ENCODE peak calls at places on chromosomes 5 and 9, in six cellular contexts. One of them, this sample, is unnamed. For H3K27me3 and H3K4me1, the result is how much of the 10 kb centered on the place peaks cover.

GRCh38 chr9:26326473-26327044 is 566.0 kb downstream of the CAAP1 start:
- DNase-seq in stomach: no peak
- DNase-seq in HCT116: peak
- DNase-seq in HepG2: peak
- DNase-seq in H9: peak
- DNase-seq in psoas muscle: no peak
- DNase-seq in this sample: peak

GRCh38 chr5:43401827-43402226 is 10.4 kb downstream of the CCL28 start:
- DNase-seq in stomach: no peak
- DNase-seq in HCT116: peak
- DNase-seq in HepG2: peak
- DNase-seq in H9: peak
- DNase-seq in psoas muscle: no peak
- DNase-seq in this sample: no peak

GRCh38 chr9:75106856-75107255 is 18.5 kb downstream of the OSTF1 start:
- DNase-seq in stomach: no peak
- DNase-seq in HCT116: no peak
- DNase-seq in HepG2: no peak
- DNase-seq in H9: no peak
- DNase-seq in psoas muscle: no peak
- DNase-seq in this sample: no peak

GRCh38 chr9:94576131-94576530 is 17.5 kb downstream of the FBP2 start:
- DNase-seq in stomach: no peak
- DNase-seq in HCT116: no peak
- DNase-seq in HepG2: no peak
- DNase-seq in H9: no peak
- DNase-seq in psoas muscle: no peak
- DNase-seq in this sample: no peak

GRCh38 chr5:176809544-176810083 is 745 bp upstream of the UNC5A start:
- DNase-seq in stomach: no peak
- DNase-seq in HCT116: no peak
- DNase-seq in HepG2: no peak
- DNase-seq in H9: peak
- DNase-seq in psoas muscle: no peak
- DNase-seq in this sample: no peak

GRCh38 chr9:116166713-116167112 is 13.1 kb downstream of the PAPPA start:
- DNase-seq in stomach: no peak
- DNase-seq in HCT116: no peak
- DNase-seq in HepG2: no peak
- DNase-seq in H9: no peak
- DNase-seq in psoas muscle: no peak
- DNase-seq in this sample: no peak

GRCh38 chr9:78029601-78030552 is 1.7 kb downstream of the GNAQ start:
- DNase-seq in stomach: no peak
- DNase-seq in HCT116: no peak
- DNase-seq in HepG2: no peak
- DNase-seq in H9: peak
- DNase-seq in psoas muscle: peak
- DNase-seq in this sample: peak

GRCh38 chr5:72871358-72872024 is 55.0 kb downstream of the TNPO1 start:
- DNase-seq in stomach: no peak
- DNase-seq in HCT116: no peak
- DNase-seq in HepG2: no peak
- DNase-seq in H9: no peak
- DNase-seq in psoas muscle: no peak
- DNase-seq in this sample: no peak

GRCh38 chr9:121652037-121652837 is 803 bp downstream of the DAB2IP start:
- DNase-seq in stomach: peak
- DNase-seq in HCT116: no peak
- DNase-seq in HepG2: no peak
- DNase-seq in H9: peak
- DNase-seq in psoas muscle: peak
- DNase-seq in this sample: no peak

GRCh38 chr5:118249386-118249785 is 739.0 kb downstream of the DTWD2 start:
- DNase-seq in stomach: no peak
- DNase-seq in HCT116: no peak
- DNase-seq in HepG2: no peak
- DNase-seq in H9: no peak
- DNase-seq in psoas muscle: no peak
- DNase-seq in this sample: no peak

GRCh38 chr9:35001803-35002502 is 12.4 kb downstream of the DNAJB5 start:
- DNase-seq in stomach: no peak
- DNase-seq in HCT116: no peak
- DNase-seq in HepG2: no peak
- DNase-seq in H9: no peak
- DNase-seq in psoas muscle: no peak
- DNase-seq in this sample: peak

GRCh38 chr5:179422840-179423523 is 77.7 kb upstream of the ADAMTS2 start:
- DNase-seq in stomach: no peak
- DNase-seq in HCT116: no peak
- DNase-seq in HepG2: no peak
- DNase-seq in H9: no peak
- DNase-seq in psoas muscle: no peak
- DNase-seq in this sample: no peak

DNA sequence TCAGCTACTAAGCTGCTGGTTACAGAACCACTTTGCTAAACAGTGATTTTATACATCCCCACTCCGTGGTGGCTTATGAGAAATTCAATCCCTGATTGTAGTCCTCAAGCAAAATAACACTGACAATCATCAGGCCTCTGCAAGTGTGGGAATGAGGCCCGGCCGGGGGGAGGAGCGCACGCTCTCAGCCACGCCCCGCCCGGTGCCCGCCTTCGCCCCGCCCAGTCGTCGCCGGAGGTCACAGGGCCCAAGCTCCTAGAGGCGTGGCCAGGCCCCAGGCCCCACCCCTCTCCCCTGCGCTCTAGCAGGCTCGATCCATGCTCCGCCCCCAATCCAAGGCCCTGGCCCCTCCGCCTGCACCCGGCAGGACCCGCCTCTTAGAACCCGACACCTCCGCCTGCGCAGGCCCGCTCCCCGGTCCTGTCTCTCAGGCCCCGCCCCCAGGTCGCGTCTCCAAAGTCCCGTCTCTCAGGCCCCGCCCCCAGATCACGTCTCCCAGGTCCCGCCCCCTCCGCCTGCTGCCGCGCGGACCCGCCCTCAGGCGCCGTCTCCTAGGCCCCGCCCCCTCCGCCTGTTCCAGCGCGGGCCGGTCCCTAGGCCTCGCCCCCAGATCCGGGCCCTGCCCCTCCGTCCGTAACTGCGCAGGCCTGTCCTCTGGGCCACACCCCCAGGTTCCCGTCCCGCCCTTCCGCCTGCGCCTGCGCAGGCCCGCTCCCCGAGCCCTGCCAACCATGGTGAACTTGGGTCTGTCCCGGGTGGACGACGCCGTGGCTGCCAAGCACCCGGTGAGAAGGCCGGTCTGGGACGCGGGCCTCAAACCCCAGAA is at the start of gene TMEM141:
- DNase-seq in stomach: peak
- DNase-seq in HCT116: peak
- DNase-seq in HepG2: peak
- DNase-seq in H9: peak
- DNase-seq in psoas muscle: peak
- DNase-seq in this sample: peak
- TF ChIP-seq CTCF in stomach: no peak
- TF ChIP-seq CTCF in HCT116: no peak
- TF ChIP-seq CTCF in HepG2: no peak
- TF ChIP-seq CTCF in H9: no peak
- TF ChIP-seq CTCF in psoas muscle: no peak
- TF ChIP-seq CTCF in this sample: no peak

GRCh38 chr5:168752416-168753190 is 173.4 kb upstream of the PANK3 start:
- DNase-seq in stomach: no peak
- DNase-seq in HCT116: no peak
- DNase-seq in HepG2: no peak
- DNase-seq in H9: no peak
- DNase-seq in psoas muscle: no peak
- DNase-seq in this sample: no peak

GRCh38 chr5:168753691-168754254 is 174.6 kb upstream of the PANK3 start:
- DNase-seq in stomach: no peak
- DNase-seq in HCT116: no peak
- DNase-seq in HepG2: no peak
- DNase-seq in H9: no peak
- DNase-seq in psoas muscle: no peak
- DNase-seq in this sample: no peak

GRCh38 chr5:168752012-168752411 is 172.8 kb upstream of the PANK3 start:
- DNase-seq in stomach: no peak
- DNase-seq in HCT116: no peak
- DNase-seq in HepG2: no peak
- DNase-seq in H9: no peak
- DNase-seq in psoas muscle: no peak
- DNase-seq in this sample: no peak

GRCh38 chr5:168755548-168756093 is 176.5 kb upstream of the PANK3 start:
- DNase-seq in stomach: no peak
- DNase-seq in HCT116: no peak
- DNase-seq in HepG2: no peak
- DNase-seq in H9: no peak
- DNase-seq in psoas muscle: no peak
- DNase-seq in this sample: no peak

DNA sequence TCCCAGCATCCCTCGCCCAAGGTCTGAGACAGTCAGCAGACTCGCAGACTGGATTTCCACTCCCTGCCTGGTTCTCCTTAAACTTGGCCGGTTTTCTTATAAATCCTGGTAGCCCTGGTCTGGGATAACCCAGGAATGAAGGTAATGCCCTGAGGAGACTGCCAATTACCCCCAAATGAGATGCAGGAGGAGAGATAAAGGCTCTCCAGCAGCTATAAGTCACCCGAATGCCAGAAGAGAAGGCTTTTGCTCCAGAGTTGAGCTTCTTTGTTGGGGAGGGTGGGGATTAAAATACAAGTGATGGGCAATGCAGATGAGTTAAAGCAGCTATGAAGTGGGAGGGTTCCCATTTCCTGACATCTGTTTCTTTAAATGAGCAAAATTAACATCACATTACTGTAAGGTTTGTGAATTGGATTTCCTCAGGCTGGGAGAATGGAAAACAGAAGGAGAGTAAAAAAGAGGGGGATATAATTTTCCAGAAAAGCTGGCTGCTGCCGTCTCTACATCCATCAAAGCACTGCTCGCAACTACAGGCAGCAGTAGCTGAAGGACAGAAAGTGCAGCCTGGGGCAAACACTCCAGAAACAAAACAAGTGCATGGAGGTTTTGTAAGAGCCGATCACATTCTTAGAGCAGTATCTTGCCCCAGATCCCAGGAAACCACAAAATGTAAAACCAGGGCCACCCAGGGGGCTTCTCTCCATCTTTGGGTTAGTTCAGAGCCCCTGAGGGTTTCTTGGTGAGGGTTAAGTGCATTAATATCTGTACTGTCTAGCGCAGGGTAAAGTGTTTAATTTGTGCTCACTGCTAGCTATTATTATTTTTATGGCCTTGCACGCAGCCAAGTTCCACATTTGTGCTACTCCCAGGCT is 177.6 kb upstream of the PANK3 start:
- DNase-seq in stomach: no peak
- DNase-seq in HCT116: no peak
- DNase-seq in HepG2: no peak
- DNase-seq in H9: no peak
- DNase-seq in psoas muscle: no peak
- DNase-seq in this sample: no peak
- H3K27me3 ChIP-seq in stomach: under half
- H3K27me3 ChIP-seq in HCT116: under half
- H3K27me3 ChIP-seq in HepG2: under half
- H3K27me3 ChIP-seq in H9: under half
- H3K27me3 ChIP-seq in psoas muscle: under half
- H3K27me3 ChIP-seq in this sample: under half

GRCh38 chr5:95986937-95987520 is 25.4 kb upstream of the ELL2 start:
- DNase-seq in stomach: no peak
- DNase-seq in HCT116: no peak
- DNase-seq in HepG2: peak
- DNase-seq in H9: no peak
- DNase-seq in psoas muscle: no peak
- DNase-seq in this sample: no peak

GRCh38 chr5:95988877-95989276 is 27.2 kb upstream of the ELL2 start:
- DNase-seq in stomach: no peak
- DNase-seq in HCT116: no peak
- DNase-seq in HepG2: peak
- DNase-seq in H9: no peak
- DNase-seq in psoas muscle: no peak
- DNase-seq in this sample: no peak

GRCh38 chr5:95988094-95988493 is 26.4 kb upstream of the ELL2 start:
- DNase-seq in stomach: no peak
- DNase-seq in HCT116: no peak
- DNase-seq in HepG2: peak
- DNase-seq in H9: no peak
- DNase-seq in psoas muscle: no peak
- DNase-seq in this sample: no peak

GRCh38 chr5:95986001-95986400 is 24.4 kb upstream of the ELL2 start:
- DNase-seq in stomach: no peak
- DNase-seq in HCT116: no peak
- DNase-seq in HepG2: no peak
- DNase-seq in H9: no peak
- DNase-seq in psoas muscle: no peak
- DNase-seq in this sample: no peak

GRCh38 chr5:95989283-95990048 is 27.8 kb upstream of the ELL2 start:
- DNase-seq in stomach: no peak
- DNase-seq in HCT116: no peak
- DNase-seq in HepG2: no peak
- DNase-seq in H9: no peak
- DNase-seq in psoas muscle: no peak
- DNase-seq in this sample: no peak
- H3K4me1 ChIP-seq in stomach: under half
- H3K4me1 ChIP-seq in HCT116: under half
- H3K4me1 ChIP-seq in HepG2: half or more
- H3K4me1 ChIP-seq in H9: under half
- H3K4me1 ChIP-seq in psoas muscle: under half
- H3K4me1 ChIP-seq in this sample: under half

GRCh38 chr5:34959323-34959722 is 30.0 kb downstream of the DNAJC21 start:
- DNase-seq in stomach: no peak
- DNase-seq in HCT116: no peak
- DNase-seq in HepG2: no peak
- DNase-seq in H9: no peak
- DNase-seq in psoas muscle: no peak
- DNase-seq in this sample: no peak

GRCh38 chr5:34957299-34957698 is 27.9 kb downstream of the DNAJC21 start:
- DNase-seq in stomach: no peak
- DNase-seq in HCT116: no peak
- DNase-seq in HepG2: no peak
- DNase-seq in H9: no peak
- DNase-seq in psoas muscle: no peak
- DNase-seq in this sample: no peak

DNA sequence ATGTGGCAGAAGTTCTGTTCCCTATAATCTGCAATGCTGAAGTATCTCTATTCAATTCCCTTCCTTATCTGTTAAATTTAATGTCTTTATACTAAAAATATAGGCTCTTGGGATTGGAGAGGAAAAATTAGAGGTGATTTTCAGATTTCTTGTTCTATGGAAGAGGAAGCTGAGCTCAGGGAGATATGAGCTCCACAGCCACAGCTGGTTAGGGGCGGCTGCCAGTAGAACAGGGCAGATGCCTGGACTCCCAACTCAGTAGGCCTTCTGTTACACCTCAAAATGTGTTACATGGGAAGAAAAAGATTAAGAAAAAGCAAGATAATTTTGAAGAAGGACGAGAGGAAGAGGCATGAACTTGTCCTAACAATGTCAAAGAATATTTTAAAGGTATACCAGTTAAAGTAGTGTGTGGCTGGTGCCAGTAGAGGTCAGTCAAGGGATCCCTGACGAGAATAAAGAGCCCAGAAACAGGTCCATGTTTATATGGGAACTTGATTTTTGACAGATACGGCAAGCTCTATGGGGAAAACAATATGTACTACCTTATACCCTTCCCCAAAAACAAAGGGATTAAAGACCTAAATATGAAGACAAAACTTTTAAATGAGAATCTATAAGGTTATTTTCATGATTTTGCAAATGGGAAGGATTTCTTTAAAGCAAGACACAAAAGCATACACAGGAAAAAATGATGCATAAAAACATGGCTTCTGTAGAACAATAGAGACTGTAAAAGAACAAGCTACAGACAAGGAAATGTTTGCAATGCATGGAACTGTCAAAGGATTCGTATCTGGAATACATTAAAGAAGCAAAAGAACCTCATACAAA is 28.7 kb downstream of the DNAJC21 start:
- DNase-seq in stomach: no peak
- DNase-seq in HCT116: no peak
- DNase-seq in HepG2: peak
- DNase-seq in H9: no peak
- DNase-seq in psoas muscle: no peak
- DNase-seq in this sample: peak
- TF ChIP-seq CTCF in stomach: no peak
- TF ChIP-seq CTCF in HCT116: peak
- TF ChIP-seq CTCF in HepG2: peak
- TF ChIP-seq CTCF in H9: peak
- TF ChIP-seq CTCF in psoas muscle: peak
- TF ChIP-seq CTCF in this sample: peak